ENCODE peak calls at places on chromosomes 11 and 22, in ten cellular contexts. F is esophagus squamous epithelium, M is left lung, J is cardiac muscle cell, N is endothelial cell of umbilical vein, E is tibial nerve, L is GM12878, O is foreskin keratinocyte, H is tibial artery, Z is transverse colon. I is an unnamed sample.

GRCh38 chr22:42803454-42803853 is 53.6 kb downstream of the ARFGAP3 start:
- DNase-seq in F (no peak), M (no peak), J (no peak), N (no peak), E (no peak), L (no peak), O (no peak), H (no peak), Z (no peak), I (no peak)

GRCh38 chr11:77067776-77068460 is 1.1 kb downstream of the CAPN5 start:
- DNase-seq in F (no peak), M (no peak), J (no peak), N (no peak), E (no peak), L (no peak), O (no peak), H (no peak), Z (peak; percentile 11), I (no peak)

GRCh38 chr22:19132153-19132552 is 1.0 kb downstream of the TSSK2 start:
- DNase-seq in F (no peak), M (no peak), J (no peak), N (no peak), E (no peak), L (no peak), O (no peak), H (no peak), Z (no peak), I (no peak)

GRCh38 chr22:47269689-47270088 is 507.2 kb downstream of the TBC1D22A start:
- DNase-seq in F (no peak), M (no peak), J (no peak), N (no peak), E (no peak), L (no peak), O (no peak), H (no peak), Z (no peak), I (peak; percentile 47)

GRCh38 chr22:26168934-26169311 is 339 bp upstream of the SEZ6L start:
- DNase-seq in F (no peak), M (no peak), J (no peak), N (no peak), E (no peak), L (no peak), O (no peak), H (no peak), Z (no peak), I (no peak)

GRCh38 chr22:20953668-20954500 is 13.2 kb upstream of the AIFM3 start:
- DNase-seq in F (no peak), M (no peak), J (peak; percentile 88), N (no peak), E (no peak), L (no peak), O (peak; percentile 92), H (no peak), Z (no peak), I (no peak)

GRCh38 chr22:33049125-33049729 is 9.0 kb downstream of the SYN3 start:
- DNase-seq in F (no peak), M (peak; percentile 61), J (peak; percentile 87), N (peak; percentile 30), E (peak; percentile 61), L (peak; percentile 5), O (no peak), H (peak; percentile 74), Z (peak; percentile 67), I (peak; percentile 81)

GRCh38 chr11:108009497-108010360 is 1.0 kb downstream of the CUL5 start:
- DNase-seq in F (no peak), M (no peak), J (peak; percentile 20), N (peak; percentile 37), E (no peak), L (no peak), O (no peak), H (no peak), Z (no peak), I (no peak)

GRCh38 chr11:64877390-64878222 is 815 bp downstream of the EHD1 start:
- DNase-seq in F (no peak), M (peak; percentile 45), J (no peak), N (peak; percentile 20), E (no peak), L (no peak), O (no peak), H (no peak), Z (peak; percentile 40), I (peak; percentile 83)

GRCh38 chr11:34633990-34634725 is 13.3 kb downstream of the EHF start:
- DNase-seq in F (no peak), M (no peak), J (peak; percentile 58), N (no peak), E (no peak), L (no peak), O (no peak), H (no peak), Z (no peak), I (no peak)

GRCh38 chr11:67405196-67405567 is 1.3 kb downstream of the TBC1D10C start:
- DNase-seq in F (no peak), M (no peak), J (no peak), N (no peak), E (no peak), L (no peak), O (no peak), H (no peak), Z (no peak), I (no peak)
- H3K4me1 ChIP-seq in F (peaks cover 15% of the 10 kb centered on the region), M (peaks cover 84% of the 10 kb centered on the region), J (peaks cover 10% of the 10 kb centered on the region), N (peaks cover 12% of the 10 kb centered on the region), E (peaks cover 28% of the 10 kb centered on the region), L (peaks cover 70% of the 10 kb centered on the region), O (no peaks in the 10 kb centered on the region), H (peaks cover 11% of the 10 kb centered on the region), Z (peaks cover 27% of the 10 kb centered on the region), I (no peaks in the 10 kb centered on the region)

GRCh38 chr11:120413480-120413879 is 77.3 kb downstream of the ARHGEF12 start:
- DNase-seq in F (no peak), M (no peak), J (peak; percentile 60), N (no peak), E (no peak), L (no peak), O (peak; percentile 59), H (no peak), Z (no peak), I (no peak)
- H3K27me3 ChIP-seq in F (no peaks in the 10 kb centered on the region), M (no peaks in the 10 kb centered on the region), J (no peaks in the 10 kb centered on the region), N (no peaks in the 10 kb centered on the region), E (no peaks in the 10 kb centered on the region), L (no peaks in the 10 kb centered on the region), O (no peaks in the 10 kb centered on the region), H (no peaks in the 10 kb centered on the region), Z (no peaks in the 10 kb centered on the region), I (no peaks in the 10 kb centered on the region)

GRCh38 chr11:120120805-120121335 is 17.0 kb downstream of the TRIM29 start:
- DNase-seq in F (no peak), M (no peak), J (no peak), N (no peak), E (no peak), L (no peak), O (no peak), H (no peak), Z (no peak), I (no peak)
- H3K4me1 ChIP-seq in F (peaks cover 35% of the 10 kb centered on the region), M (no peaks in the 10 kb centered on the region), J (no peaks in the 10 kb centered on the region), N (no peaks in the 10 kb centered on the region), E (no peaks in the 10 kb centered on the region), L (no peaks in the 10 kb centered on the region), O (peaks cover 34% of the 10 kb centered on the region), H (no peaks in the 10 kb centered on the region), Z (no peaks in the 10 kb centered on the region), I (no peaks in the 10 kb centered on the region)

GRCh38 chr11:130124096-130124495 is 35.5 kb upstream of the ST14 start:
- DNase-seq in F (peak; percentile 21), M (peak; percentile 90), J (peak; percentile 93), N (peak; percentile 72), E (peak; percentile 55), L (no peak), O (peak; percentile 52), H (peak; percentile 87), Z (peak; percentile 28), I (peak; percentile 83)
- H3K27me3 ChIP-seq in F (no peaks in the 10 kb centered on the region), M (no peaks in the 10 kb centered on the region), J (no peaks in the 10 kb centered on the region), N (no peaks in the 10 kb centered on the region), E (no peaks in the 10 kb centered on the region), L (no peaks in the 10 kb centered on the region), O (no peaks in the 10 kb centered on the region), H (no peaks in the 10 kb centered on the region), Z (no peaks in the 10 kb centered on the region), I (no peaks in the 10 kb centered on the region)

DNA sequence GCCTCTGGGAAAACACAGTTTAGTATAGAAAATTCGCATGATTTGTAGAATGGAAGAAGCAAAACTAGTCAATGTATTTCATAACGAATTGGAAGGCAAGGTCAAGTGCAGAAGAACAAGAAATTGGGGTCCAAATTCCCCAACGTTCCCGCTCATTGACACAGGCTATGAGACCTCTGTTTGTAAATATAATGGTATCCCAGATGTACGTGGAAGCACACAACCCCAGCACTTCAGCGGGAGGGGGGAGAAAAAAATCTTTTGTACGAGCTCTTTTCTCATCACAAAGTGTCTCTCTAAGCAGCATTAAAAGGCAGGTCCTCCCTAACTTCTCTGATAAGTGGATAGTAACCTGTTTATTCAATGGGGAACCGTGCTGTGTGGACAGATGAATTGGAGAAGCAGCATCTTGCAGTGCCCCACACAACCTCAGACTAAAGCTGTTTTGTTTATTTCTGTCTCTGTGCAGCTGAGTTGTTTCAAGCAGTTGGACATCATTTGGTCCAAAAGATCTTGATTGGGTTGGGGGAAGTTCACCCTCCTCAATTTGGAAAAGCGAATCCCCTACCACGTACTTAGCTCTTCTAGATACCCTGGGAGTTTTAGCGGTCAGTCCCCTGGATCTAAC is 1.1 kb upstream of the GAB2 start:
- DNase-seq in F (no peak), M (no peak), J (no peak), N (peak; percentile 54), E (no peak), L (no peak), O (no peak), H (no peak), Z (no peak), I (no peak)
- H3K4me1 ChIP-seq in F (peaks cover 11% of the 10 kb centered on the region), M (peaks cover 61% of the 10 kb centered on the region), J (peaks cover 11% of the 10 kb centered on the region), N (peaks cover 46% of the 10 kb centered on the region), E (peaks cover 23% of the 10 kb centered on the region), L (peaks cover 22% of the 10 kb centered on the region), O (no peaks in the 10 kb centered on the region), H (peaks cover 22% of the 10 kb centered on the region), Z (peaks cover 45% of the 10 kb centered on the region), I (no peaks in the 10 kb centered on the region)

GRCh38 chr22:36512333-36512732 is 5.5 kb upstream of the FOXRED2 start:
- DNase-seq in F (no peak), M (no peak), J (no peak), N (no peak), E (no peak), L (no peak), O (no peak), H (no peak), Z (no peak), I (no peak)
- H3K27me3 ChIP-seq in F (no peaks in the 10 kb centered on the region), M (no peaks in the 10 kb centered on the region), J (no peaks in the 10 kb centered on the region), N (no peaks in the 10 kb centered on the region), E (no peaks in the 10 kb centered on the region), L (no peaks in the 10 kb centered on the region), O (no peaks in the 10 kb centered on the region), H (no peaks in the 10 kb centered on the region), Z (no peaks in the 10 kb centered on the region), I (no peaks in the 10 kb centered on the region)

GRCh38 chr11:111735262-111736116 is 30.7 kb downstream of the PPP2R1B start:
- DNase-seq in F (no peak), M (peak; percentile 71), J (peak; percentile 98), N (peak; percentile 98), E (peak; percentile 62), L (no peak), O (peak; percentile 96), H (peak; percentile 89), Z (peak; percentile 63), I (peak; percentile 87)
- H3K4me1 ChIP-seq in F (peaks cover 57% of the 10 kb centered on the region), M (peaks cover 47% of the 10 kb centered on the region), J (peaks cover 40% of the 10 kb centered on the region), N (peaks cover 59% of the 10 kb centered on the region), E (peaks cover 74% of the 10 kb centered on the region), L (no peaks in the 10 kb centered on the region), O (peaks cover 9% of the 10 kb centered on the region), H (peaks cover 70% of the 10 kb centered on the region), Z (peaks cover 73% of the 10 kb centered on the region), I (peaks cover 3% of the 10 kb centered on the region)